ENCODE peak calls at places on chromosome 7, in eight cellular contexts. O is small intestine, S is Panc1, E is heart left ventricle, G is A549, Z is gastrocnemius medialis, I is neuronal stem cell, M is adrenal gland. U is an unnamed sample.

GRCh38 chr7:21749318-21749717 is 196.4 kb downstream of the CDCA7L start:
- DNase-seq in O (no peak), S (no peak), E (no peak), G (no peak), Z (no peak), I (no peak), M (no peak), U (no peak)

GRCh38 chr7:72077776-72078175 is 334.4 kb downstream of the CALN1 start:
- DNase-seq in O (no peak), S (no peak), E (no peak), G (no peak), Z (no peak), I (no peak), M (no peak), U (no peak)

GRCh38 chr7:98970031-98970615 is 91.8 kb downstream of the TRRAP start:
- DNase-seq in O (no peak), S (no peak), E (no peak), G (no peak), Z (no peak), I (no peak), M (no peak), U (no peak)

GRCh38 chr7:36115448-36116321 is 37.4 kb upstream of the EEPD1 start:
- DNase-seq in O (peak; percentile 97), S (peak; percentile 96), E (peak; percentile 57), G (peak; percentile 84), Z (peak; percentile 59), I (no peak), M (peak; percentile 90), U (peak; percentile 85)

GRCh38 chr7:34471844-34472243 is 186.2 kb upstream of the NPSR1 start:
- DNase-seq in O (no peak), S (no peak), E (no peak), G (no peak), Z (no peak), I (no peak), M (no peak), U (no peak)

GRCh38 chr7:42511027-42511426 is 274.0 kb upstream of the GLI3 start:
- DNase-seq in O (no peak), S (no peak), E (no peak), G (no peak), Z (no peak), I (no peak), M (no peak), U (no peak)

GRCh38 chr7:2844153-2845077 is at the start of gene GNA12:
- DNase-seq in O (peak; percentile 99), S (peak; percentile 95), E (peak; percentile 98), G (peak; percentile 99), Z (peak; percentile 99), I (peak; percentile 98), M (peak; percentile 99), U (peak; percentile 99)

GRCh38 chr7:151876899-151877777 is at the start of gene PRKAG2:
- DNase-seq in O (peak; percentile 69), S (no peak), E (peak; percentile 64), G (peak; percentile 55), Z (peak; percentile 55), I (peak; percentile 45), M (peak; percentile 61), U (peak; percentile 83)

GRCh38 chr7:150620061-150620460 is 12.1 kb downstream of the GIMAP6 start:
- DNase-seq in O (no peak), S (no peak), E (no peak), G (no peak), Z (no peak), I (no peak), M (no peak), U (no peak)

GRCh38 chr7:134905375-134905774 is 80.9 kb upstream of the AGBL3 start:
- DNase-seq in O (no peak), S (no peak), E (peak; percentile 67), G (no peak), Z (peak; percentile 58), I (no peak), M (peak; percentile 45), U (peak; percentile 77)

GRCh38 chr7:1737956-1738355 is 67.9 kb downstream of the ELFN1 start:
- DNase-seq in O (no peak), S (no peak), E (no peak), G (no peak), Z (no peak), I (no peak), M (no peak), U (no peak)

DNA sequence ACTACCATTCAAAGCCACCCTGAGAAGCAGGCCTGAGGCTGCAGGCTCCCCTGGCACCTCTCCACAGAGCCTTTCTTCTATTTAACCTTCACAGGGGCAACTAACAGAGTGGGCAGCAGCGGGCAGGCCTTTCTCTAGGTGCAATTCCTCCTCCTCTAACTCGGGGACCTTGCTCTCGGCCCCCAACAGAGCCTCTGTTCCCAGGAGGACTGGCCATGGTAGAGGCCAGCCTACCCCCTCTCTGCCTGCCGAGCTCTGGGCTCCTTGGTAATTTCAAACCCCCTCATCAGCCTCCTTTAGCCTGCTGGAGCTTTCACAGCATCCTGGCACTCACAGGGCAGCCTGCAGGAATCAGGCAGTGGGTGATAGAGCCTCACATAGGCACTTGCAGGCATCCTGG is 920.8 kb upstream of the ZNF722 start:
- DNase-seq in O (no peak), S (no peak), E (no peak), G (no peak), Z (no peak), I (no peak), M (no peak), U (no peak)
- H3K9me3 ChIP-seq in O (no peaks in the 10 kb centered on the region), S (peaks cover 25% of the 10 kb centered on the region), E (peaks cover 34% of the 10 kb centered on the region), G (peaks cover 14% of the 10 kb centered on the region), Z (no peaks in the 10 kb centered on the region), I (peaks cover 41% of the 10 kb centered on the region), M (no peaks in the 10 kb centered on the region), U (peaks cover 26% of the 10 kb centered on the region)

DNA sequence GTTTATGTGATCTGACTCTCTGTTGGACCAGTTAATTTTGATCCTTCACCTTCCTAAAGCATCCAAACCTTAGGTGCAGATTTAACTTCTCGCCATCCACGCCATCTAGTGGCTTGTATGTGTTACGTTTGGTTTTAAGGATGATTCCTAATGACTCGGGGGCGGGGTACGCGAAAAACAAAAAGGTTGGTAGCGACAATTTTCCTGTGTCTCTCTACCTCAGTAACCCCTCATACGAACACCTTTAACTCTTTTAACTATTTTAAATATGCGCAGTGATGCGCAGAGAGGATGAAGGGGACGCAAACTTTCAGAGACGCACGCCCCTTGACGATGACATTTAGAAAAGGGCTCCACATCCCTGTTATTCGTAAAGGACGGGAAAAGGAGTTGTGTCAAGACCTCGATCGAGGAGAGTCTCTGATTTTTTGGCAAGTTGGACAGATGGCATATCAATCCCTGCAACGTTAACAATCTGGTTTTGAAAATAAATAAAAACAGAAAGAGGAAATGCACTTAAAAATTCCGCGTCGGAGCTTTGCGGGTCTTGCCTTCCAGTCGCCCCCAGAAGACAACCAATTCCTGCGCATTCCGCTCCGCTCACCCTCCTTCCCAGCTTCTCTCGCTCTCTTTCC is 597 bp upstream of the KCND2 start:
- DNase-seq in O (peak; percentile 12), S (no peak), E (no peak), G (peak; percentile 47), Z (no peak), I (peak; percentile 26), M (no peak), U (peak; percentile 60)
- H3K4me3 ChIP-seq in O (peak overlapping the region; percentile 42), S (peak overlapping the region; percentile 33), E (peak overlapping the region; percentile 35), G (peak overlapping the region; percentile 40), Z (peak overlapping the region; percentile 53), I (peak overlapping the region; percentile 62), M (peak overlapping the region; percentile 15), U (peak overlapping the region; percentile 32)

DNA sequence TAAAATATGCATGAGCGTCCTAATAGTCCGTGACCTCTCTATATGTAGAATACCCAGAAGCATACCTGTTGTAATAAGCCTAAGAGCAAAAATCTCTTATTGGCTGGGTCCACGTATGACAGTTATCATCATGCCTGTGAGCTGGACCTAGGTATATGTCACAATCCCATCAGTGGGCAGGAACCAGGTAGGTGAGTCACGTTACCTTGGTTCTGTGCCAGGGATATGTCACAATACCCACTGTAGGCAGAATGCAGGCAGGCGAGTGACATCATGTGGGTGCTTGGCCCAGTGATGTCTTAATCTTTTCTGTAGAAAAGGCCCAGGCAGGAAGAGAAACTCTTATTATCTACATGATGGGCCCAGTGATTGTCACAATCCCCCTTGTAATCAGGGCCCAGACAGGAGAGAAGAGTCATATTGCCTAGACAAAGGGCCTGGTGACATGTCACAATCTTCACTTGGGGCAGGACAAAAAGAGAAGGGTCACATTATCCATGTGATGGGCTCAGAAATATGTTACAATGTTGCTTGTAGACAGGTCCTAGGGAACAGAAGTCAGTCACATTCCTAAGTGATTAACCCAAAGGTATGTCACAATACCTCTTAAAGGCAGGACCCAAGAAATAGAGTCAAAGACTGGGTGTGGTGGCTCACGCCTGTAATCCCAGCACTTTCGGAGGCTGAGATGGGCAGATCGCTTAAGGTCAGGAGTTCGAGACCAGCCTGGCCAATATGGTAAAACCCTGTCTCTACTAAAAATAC is 12.9 kb upstream of the ZNF736 start:
- DNase-seq in O (no peak), S (no peak), E (no peak), G (no peak), Z (no peak), I (no peak), M (no peak), U (no peak)
- H3K9me3 ChIP-seq in O (no peaks in the 10 kb centered on the region), S (no peaks in the 10 kb centered on the region), E (no peaks in the 10 kb centered on the region), G (peaks cover 7% of the 10 kb centered on the region), Z (no peaks in the 10 kb centered on the region), I (peaks cover 33% of the 10 kb centered on the region), M (no peaks in the 10 kb centered on the region), U (peaks cover 41% of the 10 kb centered on the region)

DNA sequence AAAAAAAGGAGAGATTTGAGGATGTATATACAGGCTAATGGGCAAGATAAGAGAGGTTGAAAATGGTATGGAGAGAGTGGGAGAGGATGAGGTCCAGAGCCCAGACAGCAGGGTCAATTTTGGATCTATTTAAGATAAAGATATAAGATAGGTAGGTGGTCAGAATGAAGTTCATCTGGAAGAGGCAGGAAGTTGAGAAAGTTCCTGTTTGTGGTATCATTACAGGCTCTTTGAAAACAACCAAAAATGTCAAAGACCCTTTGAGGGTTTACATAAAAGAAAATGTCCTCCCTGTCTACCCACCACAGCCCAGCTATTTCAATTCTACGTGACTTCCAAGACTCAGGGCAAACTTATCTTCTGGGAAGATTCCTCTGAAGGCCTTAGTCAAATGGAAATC is 7.5 kb downstream of the CEP41 start:
- DNase-seq in O (no peak), S (no peak), E (no peak), G (no peak), Z (no peak), I (no peak), M (no peak), U (no peak)
- H3K4me3 ChIP-seq in O (no peak overlapping the region), S (no peak overlapping the region), E (no peak overlapping the region), G (no peak overlapping the region), Z (no peak overlapping the region), I (no peak overlapping the region), M (no peak overlapping the region), U (no peak overlapping the region)

DNA sequence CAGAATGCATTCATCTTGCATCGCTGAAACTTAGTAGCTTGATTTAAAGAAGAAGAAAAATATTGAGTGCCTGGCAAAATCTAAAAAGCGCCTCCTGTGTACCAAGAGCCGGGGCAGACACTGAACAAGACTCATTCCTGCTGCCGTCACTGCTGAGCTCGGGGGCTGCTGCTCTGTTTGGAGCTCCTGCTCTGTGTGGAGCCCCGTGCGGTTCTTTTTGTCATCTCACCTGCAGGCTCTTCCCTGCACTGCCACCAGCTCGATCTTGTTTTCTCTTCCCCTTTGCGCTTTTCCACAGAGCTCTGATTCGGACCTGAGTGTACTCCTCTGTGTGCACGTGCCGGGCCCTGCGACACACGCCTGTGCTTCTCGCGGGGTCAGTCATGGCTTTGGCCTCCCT is 462.1 kb upstream of the DPP6 start:
- DNase-seq in O (no peak), S (no peak), E (no peak), G (no peak), Z (no peak), I (no peak), M (no peak), U (no peak)
- H3K9me3 ChIP-seq in O (no peaks in the 10 kb centered on the region), S (no peaks in the 10 kb centered on the region), E (no peaks in the 10 kb centered on the region), G (no peaks in the 10 kb centered on the region), Z (no peaks in the 10 kb centered on the region), I (no peaks in the 10 kb centered on the region), M (no peaks in the 10 kb centered on the region), U (peaks cover 17% of the 10 kb centered on the region)

U was measured in A673.